ENCODE peak calls at places on chromosomes 5 and 9, in eight cellular contexts. F, U, L, W, R, O, T and M are unnamed samples.

GRCh38 chr9:95003694-95004451 is 277.4 kb downstream of the AOPEP start:
- DNase-seq in O (peak), R (peak), U (no peak), T (peak), L (peak), F (no peak), W (peak), M (no peak)

GRCh38 chr5:66864240-66864884 is 268.2 kb downstream of the MAST4 start:
- DNase-seq in L (peak), U (no peak), F (no peak), R (no peak), O (peak), T (peak), W (no peak), M (peak)

GRCh38 chr5:174176511-174176910 is 131.0 kb downstream of the NSG2 start:
- DNase-seq in W (no peak), T (no peak), F (no peak), R (no peak), U (no peak), O (no peak), L (no peak), M (no peak)

GRCh38 chr5:140926903-140927573 is 939 bp downstream of the PCDHAC1 start:
- DNase-seq in T (peak), O (no peak), F (no peak), L (peak), R (peak), W (peak), U (no peak), M (no peak)

GRCh38 chr5:78526049-78526525 is 122.5 kb downstream of the LHFPL2 start:
- DNase-seq in T (peak), O (no peak), F (no peak), W (no peak), U (no peak), R (no peak), L (peak), M (no peak)

GRCh38 chr9:114008667-114009410 is 69.3 kb downstream of the AMBP start:
- DNase-seq in L (no peak), R (no peak), W (peak), F (peak), T (no peak), U (no peak), O (peak), M (no peak)

GRCh38 chr9:38120961-38121360 is 51.9 kb upstream of the SHB start:
- DNase-seq in W (no peak), F (peak), O (no peak), L (no peak), R (no peak), U (no peak), T (no peak), M (no peak)

GRCh38 chr9:111891910-111892499 is 4.6 kb upstream of the UGCG start:
- DNase-seq in W (no peak), L (no peak), T (no peak), O (no peak), F (no peak), R (no peak), U (no peak), M (no peak)

GRCh38 chr9:31908158-31908890 is 476.1 kb upstream of the ACO1 start:
- DNase-seq in U (no peak), O (no peak), R (no peak), L (peak), T (no peak), W (no peak), F (no peak), M (no peak)

GRCh38 chr9:6842584-6842947 is 84.8 kb downstream of the KDM4C start:
- DNase-seq in F (no peak), O (no peak), T (peak), L (peak), W (no peak), U (no peak), R (no peak), M (no peak)

GRCh38 chr5:111562566-111562965 is 50.2 kb upstream of the STARD4 start:
- DNase-seq in O (no peak), R (no peak), W (no peak), F (no peak), T (no peak), U (no peak), L (no peak), M (no peak)

GRCh38 chr9:14779566-14780022 is 57.1 kb upstream of the CER1 start:
- DNase-seq in T (no peak), F (no peak), W (no peak), U (no peak), O (no peak), R (no peak), L (peak), M (no peak)

GRCh38 chr5:66849803-66850202 is 253.6 kb downstream of the MAST4 start:
- DNase-seq in R (no peak), F (no peak), U (no peak), L (peak), O (no peak), T (peak), W (no peak), M (no peak)

GRCh38 chr5:117881426-117882230 is 1106.7 kb downstream of the DTWD2 start:
- DNase-seq in O (no peak), R (no peak), F (no peak), W (no peak), U (no peak), L (no peak), T (no peak), M (no peak)

GRCh38 chr5:61280205-61280604 is 51.9 kb upstream of the ZSWIM6 start:
- DNase-seq in R (peak), T (peak), W (no peak), F (no peak), O (peak), U (peak), L (peak), M (peak)

GRCh38 chr5:68122439-68122906 is 93.1 kb upstream of the PIK3R1 start:
- DNase-seq in W (no peak), R (no peak), T (no peak), U (no peak), O (no peak), F (no peak), L (no peak), M (no peak)

GRCh38 chr5:52359261-52359660 is 428.5 kb upstream of the ITGA1 start:
- DNase-seq in W (no peak), R (no peak), F (no peak), O (no peak), T (no peak), U (no peak), L (no peak), M (no peak)

GRCh38 chr9:128771094-128771721 is 519 bp downstream of the ZER1 start:
- DNase-seq in F (no peak), L (peak), O (no peak), R (no peak), T (no peak), W (no peak), U (no peak), M (no peak)

GRCh38 chr5:12985142-12985541 is 959.3 kb downstream of the DNAH5 start:
- DNase-seq in U (no peak), W (no peak), F (no peak), R (no peak), O (no peak), T (no peak), L (no peak), M (no peak)

GRCh38 chr5:980941-981340 is 27.7 kb upstream of the NKD2 start:
- DNase-seq in U (no peak), F (no peak), R (no peak), L (no peak), T (peak), O (peak), W (peak), M (no peak)

GRCh38 chr5:194603-195209 is 3.4 kb downstream of the LRRC14B start:
- DNase-seq in T (no peak), O (no peak), L (no peak), U (no peak), R (no peak), F (no peak), W (peak), M (no peak)

GRCh38 chr9:2424564-2425153 is 196.9 kb upstream of the VLDLR start:
- DNase-seq in F (no peak), T (no peak), W (no peak), O (peak), L (no peak), U (no peak), R (no peak), M (no peak)

DNA sequence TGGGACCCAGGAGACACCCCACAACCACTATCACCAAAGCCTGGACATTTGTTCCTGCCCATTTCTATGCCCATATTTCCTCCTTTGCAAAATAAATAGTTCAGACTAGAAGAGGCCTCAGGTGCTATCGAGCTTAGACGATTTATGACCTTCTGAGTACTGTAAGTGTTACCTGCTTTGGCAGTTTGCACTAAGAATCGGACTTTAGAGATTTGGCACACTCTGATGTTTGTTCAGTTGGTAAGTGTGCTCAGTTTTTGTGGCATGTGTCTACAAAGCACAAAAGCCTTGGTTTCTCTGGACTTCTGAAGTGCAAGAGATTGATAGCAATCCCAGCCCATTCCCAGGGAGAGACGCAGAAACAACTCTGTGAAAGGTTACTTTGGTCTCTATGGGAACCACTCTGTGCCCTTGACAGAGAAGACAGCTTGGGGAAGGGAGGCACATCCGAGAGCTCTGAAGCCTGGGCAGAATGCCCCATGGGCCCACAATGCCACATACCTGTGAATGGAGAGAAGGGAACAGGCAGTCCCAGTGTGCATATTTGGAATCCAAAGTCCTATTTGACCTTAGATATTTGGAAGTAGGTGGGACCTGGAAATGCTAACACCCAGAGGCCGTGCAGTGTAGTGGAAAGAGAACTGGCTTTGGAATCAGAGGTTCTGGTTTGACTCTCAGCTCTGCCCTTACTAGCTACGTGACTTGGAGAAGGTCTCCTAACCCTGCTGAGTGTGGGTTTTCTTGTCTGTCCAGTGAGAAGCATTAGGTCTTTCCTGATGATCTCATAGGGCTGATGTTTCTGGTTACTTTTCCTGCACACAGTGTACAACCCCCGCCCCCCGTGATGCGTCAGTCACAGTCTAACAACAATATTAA is 194.3 kb upstream of the VLDLR start:
- DNase-seq in F (no peak), O (no peak), U (no peak), R (peak), L (peak), T (peak), W (no peak), M (no peak)
- TF ChIP-seq CTCF in F (no peak), O (no peak), U (no peak), R (no peak), L (no peak), T (no peak), W (no peak), M (no peak)

DNA sequence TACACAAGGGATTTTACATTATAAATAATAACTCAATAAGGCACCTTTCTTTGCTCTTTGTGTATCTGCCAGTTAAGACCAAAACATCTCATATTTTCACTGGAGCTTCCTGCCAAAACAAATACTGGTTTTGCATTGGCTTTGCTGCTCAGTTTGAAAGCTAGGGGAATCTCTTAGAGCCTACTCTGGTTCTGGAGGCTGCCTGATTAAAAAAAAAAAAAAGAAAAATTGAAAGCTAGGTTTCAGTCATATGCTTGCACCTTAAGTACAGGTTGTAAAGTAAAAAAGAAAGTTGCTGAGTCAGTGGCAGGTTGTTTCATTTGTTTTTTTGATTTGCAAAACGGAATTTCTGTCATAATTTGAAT is 2.3 kb downstream of the DENND4C start:
- DNase-seq in L (peak), F (no peak), W (no peak), O (no peak), U (no peak), R (no peak), T (peak), M (no peak)
- H3K4me3 ChIP-seq in L (peak), F (peak), W (peak), O (peak), U (peak), R (no peak), T (peak), M (peak)

DNA sequence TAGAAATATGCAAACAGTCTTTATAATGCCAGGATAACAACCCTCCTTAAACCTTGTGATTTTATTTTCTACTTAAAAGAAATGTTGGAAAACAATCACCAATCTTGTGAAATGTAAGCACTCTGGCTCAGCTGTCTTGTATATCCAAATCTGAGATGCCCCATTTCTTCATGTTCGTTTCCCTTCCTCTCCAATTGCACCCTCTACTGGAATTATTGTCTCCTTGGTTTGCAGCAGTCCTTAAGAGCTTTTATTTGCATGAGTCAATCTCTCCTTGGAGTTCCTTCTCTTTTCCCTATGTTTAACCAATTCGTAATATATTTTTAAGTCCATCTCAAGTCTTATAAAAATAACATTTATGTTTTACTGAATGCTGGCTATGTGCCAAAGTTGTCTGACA is 362.0 kb upstream of the CDH10 start:
- DNase-seq in O (no peak), L (no peak), T (peak), U (no peak), F (no peak), R (no peak), W (no peak), M (no peak)
- TF ChIP-seq CTCF in O (no peak), L (no peak), T (no peak), U (no peak), F (no peak), R (no peak), W (no peak), M (no peak)

GRCh38 chr9:126474201-126474765 is 139.4 kb upstream of the LMX1B start:
- DNase-seq in O (no peak), W (no peak), T (peak), R (no peak), L (peak), U (peak), F (no peak), M (no peak)

GRCh38 chr9:126475933-126476555 is 137.7 kb upstream of the LMX1B start:
- DNase-seq in L (no peak), O (no peak), U (no peak), R (no peak), T (no peak), F (no peak), W (no peak), M (no peak)

GRCh38 chr9:126472446-126472845 is 141.3 kb upstream of the LMX1B start:
- DNase-seq in O (no peak), R (no peak), W (no peak), T (no peak), U (no peak), F (no peak), L (no peak), M (no peak)

GRCh38 chr9:126472931-126473330 is 140.8 kb upstream of the LMX1B start:
- DNase-seq in R (no peak), W (no peak), O (no peak), F (no peak), T (no peak), U (no peak), L (no peak), M (no peak)

GRCh38 chr9:126474786-126475485 is 138.8 kb upstream of the LMX1B start:
- DNase-seq in O (no peak), L (peak), F (no peak), W (no peak), T (peak), U (no peak), R (no peak), M (no peak)
- H3K4me3 ChIP-seq in O (no peak), L (no peak), F (no peak), W (no peak), T (peak), U (no peak), R (no peak), M (no peak)

GRCh38 chr9:89594811-89595550 is 9.8 kb upstream of the GADD45G start:
- DNase-seq in R (peak), F (no peak), W (no peak), U (no peak), L (no peak), T (no peak), O (no peak), M (no peak)

GRCh38 chr9:89592201-89592815 is 12.5 kb upstream of the GADD45G start:
- DNase-seq in L (no peak), R (peak), O (no peak), U (no peak), W (no peak), F (no peak), T (no peak), M (no peak)

GRCh38 chr9:89595646-89596045 is 9.2 kb upstream of the GADD45G start:
- DNase-seq in O (no peak), R (no peak), U (no peak), T (no peak), L (no peak), F (no peak), W (no peak), M (no peak)

GRCh38 chr9:89592963-89593775 is 11.6 kb upstream of the GADD45G start:
- DNase-seq in U (no peak), W (no peak), O (no peak), L (peak), F (no peak), R (peak), T (no peak), M (no peak)

DNA sequence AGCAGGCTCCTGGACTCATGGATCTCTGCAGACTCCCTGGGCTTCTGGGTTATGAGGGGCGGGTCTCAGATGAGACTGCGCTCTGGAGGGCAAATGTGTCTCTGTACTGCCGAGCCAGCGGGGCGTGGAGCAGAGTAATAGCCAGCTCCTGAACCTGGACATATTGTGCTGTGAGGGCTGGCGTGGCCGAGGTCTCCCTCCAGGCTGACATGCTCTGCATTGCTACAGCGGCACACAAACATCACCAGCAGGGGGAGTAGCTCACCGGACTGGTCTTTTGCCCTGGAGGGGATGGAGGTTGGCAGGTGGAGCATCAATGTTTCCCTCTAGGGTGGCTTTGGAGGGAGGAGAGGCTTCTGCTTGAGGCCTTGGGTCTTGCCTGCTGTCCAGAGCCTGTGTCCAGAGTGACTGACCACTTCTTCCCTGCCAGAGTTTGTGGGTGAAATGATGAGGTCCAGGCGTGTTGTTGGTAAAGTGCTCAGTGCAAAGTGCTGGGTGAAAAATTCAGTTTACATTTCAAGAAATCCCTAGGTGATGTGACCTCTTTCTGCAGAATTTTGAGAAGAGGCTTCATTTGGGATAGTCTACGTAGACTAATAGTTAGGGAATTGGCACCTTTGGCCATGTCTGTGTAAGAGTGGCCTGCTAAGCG is 10.9 kb upstream of the GADD45G start:
- DNase-seq in O (no peak), L (peak), U (no peak), T (peak), R (peak), F (no peak), W (no peak), M (no peak)
- TF ChIP-seq CTCF in O (peak), L (peak), U (peak), T (peak), R (peak), F (no peak), W (no peak), M (peak)

DNA sequence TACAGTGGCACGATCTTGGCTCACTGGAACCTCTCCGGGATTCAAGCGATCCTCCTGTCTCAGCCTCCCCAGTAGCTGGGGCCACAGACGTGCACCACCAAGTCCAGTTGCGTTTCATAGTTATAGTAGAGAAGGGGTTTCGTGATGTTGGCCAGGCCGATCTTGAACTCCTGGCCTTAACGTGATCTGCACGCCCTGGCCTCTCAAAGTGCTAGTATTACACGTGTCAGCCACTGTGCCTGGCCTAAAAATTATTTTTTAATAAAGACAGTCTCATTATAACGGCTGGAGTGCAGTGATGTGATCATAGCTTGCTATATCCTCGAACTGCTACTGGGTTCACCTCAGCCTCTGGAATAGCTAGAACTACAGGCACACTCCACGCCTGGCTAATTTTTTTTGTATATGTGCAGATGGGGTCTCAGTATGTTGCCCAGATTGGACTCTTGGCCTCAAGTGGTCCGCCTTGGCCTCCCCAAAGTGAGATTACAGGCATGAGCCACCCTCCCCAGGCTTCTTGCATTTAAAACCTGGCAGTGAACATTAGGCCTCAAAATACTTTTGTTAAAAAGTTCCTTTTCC is 4.4 kb downstream of the NPM1 start:
- DNase-seq in O (no peak), R (no peak), L (no peak), U (no peak), T (no peak), F (no peak), W (no peak), M (no peak)
- H3K4me3 ChIP-seq in O (no peak), R (no peak), L (no peak), U (no peak), T (no peak), F (no peak), W (no peak), M (peak)